ENCODE peak calls at places on chromosomes 6 and 20, in five cellular contexts. L is lower lobe of right lung, W is body of pancreas, H is heart left ventricle, B is upper lobe of right lung. P is an unnamed sample.

GRCh38 chr20:32972181-32973076 is 31.8 kb downstream of the SUN5 start:
- DNase-seq in L (no peak), W (no peak), H (no peak), B (peak; percentile 53), P (peak; percentile 83)

GRCh38 chr6:116229287-116229913 is 24.5 kb downstream of the TSPYL4 start:
- DNase-seq in L (no peak), W (peak; percentile 58), H (peak; percentile 89), B (no peak), P (no peak)

GRCh38 chr6:82783587-82784253 is 281.9 kb downstream of the UBE3D start:
- DNase-seq in L (no peak), W (no peak), H (no peak), B (no peak), P (no peak)

GRCh38 chr20:41050361-41051019 is 21.9 kb downstream of the TOP1 start:
- DNase-seq in L (no peak), W (no peak), H (no peak), B (no peak), P (no peak)

GRCh38 chr6:169167581-169168301 is 85.9 kb downstream of the THBS2 start:
- DNase-seq in L (no peak), W (no peak), H (peak; percentile 81), B (peak; percentile 64), P (no peak)

GRCh38 chr20:44038681-44039123 is 124.0 kb downstream of the TOX2 start:
- DNase-seq in L (no peak), W (peak; percentile 29), H (no peak), B (peak; percentile 49), P (no peak)

GRCh38 chr6:151160869-151161268 is 78.9 kb upstream of the AKAP12 start:
- DNase-seq in L (peak; percentile 66), W (peak; percentile 51), H (no peak), B (peak; percentile 70), P (no peak)

GRCh38 chr6:121143476-121143875 is 190.8 kb downstream of the TBC1D32 start:
- DNase-seq in L (no peak), W (no peak), H (no peak), B (no peak), P (no peak)

GRCh38 chr6:3813150-3813780 is 35.9 kb upstream of the FAM50B start:
- DNase-seq in L (no peak), W (no peak), H (peak; percentile 77), B (no peak), P (no peak)

GRCh38 chr6:117317261-117317660 is 51.9 kb downstream of the VGLL2 start:
- DNase-seq in L (no peak), W (no peak), H (no peak), B (no peak), P (peak; percentile 46)

GRCh38 chr6:118187568-118188164 is 280.6 kb downstream of the SLC35F1 start:
- DNase-seq in L (no peak), W (no peak), H (no peak), B (no peak), P (no peak)

GRCh38 chr6:132752255-132752654 is 5.4 kb downstream of the VNN2 start:
- DNase-seq in L (no peak), W (no peak), H (no peak), B (no peak), P (no peak)

GRCh38 chr20:19888269-19888669 is 128.9 kb upstream of the NAA20 start:
- DNase-seq in L (no peak), W (peak; percentile 22), H (no peak), B (no peak), P (no peak)

GRCh38 chr6:31070711-31071197 is 41.6 kb downstream of the C6orf15 start:
- DNase-seq in L (no peak), W (peak; percentile 57), H (no peak), B (no peak), P (no peak)

GRCh38 chr6:31203345-31203979 is 33.0 kb upstream of the POU5F1 start:
- DNase-seq in L (no peak), W (peak; percentile 33), H (no peak), B (no peak), P (peak; percentile 85)

GRCh38 chr20:55667955-55668354 is 337.4 kb downstream of the CBLN4 start:
- DNase-seq in L (no peak), W (no peak), H (no peak), B (no peak), P (no peak)

GRCh38 chr6:67757465-67758033 is 877.5 kb upstream of the ADGRB3 start:
- DNase-seq in L (no peak), W (no peak), H (peak; percentile 14), B (peak; percentile 51), P (no peak)

GRCh38 chr20:40644863-40645262 is 44.2 kb downstream of the MAFB start:
- DNase-seq in L (no peak), W (no peak), H (no peak), B (no peak), P (no peak)

GRCh38 chr6:105560611-105561066 is 157.8 kb upstream of the PREP start:
- DNase-seq in L (no peak), W (no peak), H (no peak), B (no peak), P (no peak)

GRCh38 chr20:44705364-44706094 is 9.6 kb upstream of the CCN5 start:
- DNase-seq in L (no peak), W (no peak), H (peak; percentile 15), B (no peak), P (no peak)

GRCh38 chr20:51562027-51562333 is 19.5 kb upstream of the NFATC2 start:
- DNase-seq in L (no peak), W (no peak), H (no peak), B (no peak), P (no peak)
- H3K4me1 ChIP-seq in L (peaks cover 34% of the 10 kb centered on the region), W (peaks cover 38% of the 10 kb centered on the region), H (peaks cover 26% of the 10 kb centered on the region), B (peaks cover 32% of the 10 kb centered on the region), P (no peaks in the 10 kb centered on the region)

GRCh38 chr6:56770011-56770520 is 127.4 kb upstream of the DST start:
- DNase-seq in L (no peak), W (no peak), H (no peak), B (no peak), P (no peak)
- H3K4me1 ChIP-seq in L (peaks cover 6% of the 10 kb centered on the region), W (no peaks in the 10 kb centered on the region), H (peaks cover 23% of the 10 kb centered on the region), B (peaks cover 4% of the 10 kb centered on the region), P (peaks cover 65% of the 10 kb centered on the region)

GRCh38 chr6:35728663-35729348 is 8.0 kb upstream of the ARMC12 start:
- DNase-seq in L (peak; percentile 82), W (peak; percentile 53), H (peak; percentile 77), B (peak; percentile 88), P (peak; percentile 42)

GRCh38 chr6:35729722-35730121 is 7.1 kb upstream of the ARMC12 start:
- DNase-seq in L (no peak), W (no peak), H (no peak), B (peak; percentile 19), P (no peak)

GRCh38 chr6:35730745-35731413 is 6.0 kb upstream of the ARMC12 start:
- DNase-seq in L (no peak), W (no peak), H (no peak), B (no peak), P (no peak)

GRCh38 chr6:35727935-35728662 is 8.7 kb upstream of the ARMC12 start:
- DNase-seq in L (peak; percentile 97), W (peak; percentile 96), H (peak; percentile 97), B (peak; percentile 98), P (peak; percentile 94)

GRCh38 chr6:35729349-35729678 is 7.5 kb upstream of the ARMC12 start:
- DNase-seq in L (no peak), W (no peak), H (no peak), B (no peak), P (no peak)
- H3K4me1 ChIP-seq in L (peaks cover 84% of the 10 kb centered on the region), W (peaks cover 94% of the 10 kb centered on the region), H (peaks cover 63% of the 10 kb centered on the region), B (peaks cover 82% of the 10 kb centered on the region), P (peaks cover 34% of the 10 kb centered on the region)

GRCh38 chr20:47406849-47407682 is 50.6 kb upstream of the ZMYND8 start:
- DNase-seq in L (no peak), W (no peak), H (no peak), B (no peak), P (no peak)
- H3K4me1 ChIP-seq in L (peaks cover 18% of the 10 kb centered on the region), W (no peaks in the 10 kb centered on the region), H (peaks cover 11% of the 10 kb centered on the region), B (peaks cover 5% of the 10 kb centered on the region), P (peaks cover 17% of the 10 kb centered on the region)

P was measured in MM.1S.